ENCODE peak calls at places on chromosomes 6 and 20, in nine cellular contexts. Z, G, X, Q, A, Y, D, K and M are unnamed samples.

GRCh38 chr6:117676577-117677218 is 1.4 kb downstream of the NUS1 start:
- DNase-seq in Z (no peak), G (no peak), X (no peak), Q (no peak), A (no peak), Y (no peak), D (peak; percentile 15), K (no peak), M (no peak)

GRCh38 chr20:8152183-8152582 is 20.1 kb downstream of the PLCB1 start:
- DNase-seq in Z (peak; percentile 72), G (no peak), X (no peak), Q (peak; percentile 66), A (no peak), Y (no peak), D (no peak), K (no peak), M (no peak)

GRCh38 chr20:50415516-50416268 is 94.5 kb upstream of the PTPN1 start:
- DNase-seq in Z (no peak), G (no peak), X (peak; percentile 55), Q (peak; percentile 98), A (no peak), Y (peak; percentile 100), D (no peak), K (peak; percentile 86), M (peak; percentile 43)

GRCh38 chr6:37279366-37280134 is 21.6 kb upstream of the TMEM217 start:
- DNase-seq in Z (no peak), G (no peak), X (no peak), Q (peak; percentile 86), A (no peak), Y (no peak), D (no peak), K (no peak), M (no peak)

GRCh38 chr6:170279977-170280688 is 10.7 kb downstream of the DLL1 start:
- DNase-seq in Z (peak; percentile 60), G (no peak), X (no peak), Q (no peak), A (peak; percentile 91), Y (no peak), D (peak; percentile 73), K (peak; percentile 65), M (peak; percentile 15)

GRCh38 chr6:22737331-22737730 is 168.0 kb downstream of the HDGFL1 start:
- DNase-seq in Z (peak; percentile 65), G (no peak), X (no peak), Q (peak; percentile 68), A (peak; percentile 36), Y (peak; percentile 5), D (peak; percentile 34), K (no peak), M (peak; percentile 2)

GRCh38 chr20:35458388-35458787 is 3.0 kb downstream of the CEP250 start:
- DNase-seq in Z (peak; percentile 66), G (no peak), X (no peak), Q (no peak), A (no peak), Y (no peak), D (no peak), K (no peak), M (no peak)

GRCh38 chr6:45684476-45684875 is 306.7 kb upstream of the SUPT3H start:
- DNase-seq in Z (no peak), G (no peak), X (no peak), Q (no peak), A (no peak), Y (no peak), D (no peak), K (no peak), M (no peak)

GRCh38 chr6:137823826-137824501 is 43.1 kb upstream of the TNFAIP3 start:
- DNase-seq in Z (peak; percentile 15), G (no peak), X (peak; percentile 47), Q (peak; percentile 96), A (no peak), Y (no peak), D (peak; percentile 9), K (no peak), M (no peak)